ENCODE peak calls at places on chromosomes 12 and 14, in five cellular contexts. P, Z, U, I and C are unnamed samples.

GRCh38 chr12:51403159-51403558 is 12.0 kb upstream of the GALNT6 start:
- DNase-seq in P (no peak), Z (peak), U (no peak), I (no peak), C (no peak)

GRCh38 chr12:113244015-113244983 is 23.0 kb downstream of the TPCN1 start:
- DNase-seq in P (no peak), Z (no peak), U (no peak), I (no peak), C (peak)

GRCh38 chr12:110141389-110141788 is 17.2 kb downstream of the IFT81 start:
- DNase-seq in P (no peak), Z (peak), U (no peak), I (no peak), C (no peak)

GRCh38 chr14:41623737-41624136 is 17.1 kb downstream of the LRFN5 start:
- DNase-seq in P (no peak), Z (no peak), U (no peak), I (no peak), C (no peak)

GRCh38 chr12:116832353-116832752 is 48.9 kb downstream of the HRK start:
- DNase-seq in P (no peak), Z (no peak), U (no peak), I (no peak), C (no peak)

GRCh38 chr12:94109154-94109553 is 39.2 kb upstream of the PLXNC1 start:
- DNase-seq in P (no peak), Z (peak), U (no peak), I (peak), C (no peak)

GRCh38 chr12:88993655-88994054 is 358.6 kb downstream of the DUSP6 start:
- DNase-seq in P (no peak), Z (peak), U (no peak), I (no peak), C (peak)

GRCh38 chr12:27627123-27627835 is 69.0 kb upstream of the REP15 start:
- DNase-seq in P (no peak), Z (peak), U (no peak), I (no peak), C (no peak)

GRCh38 chr12:60684988-60685655 is 1089.3 kb downstream of the SLC16A7 start:
- DNase-seq in P (no peak), Z (no peak), U (no peak), I (no peak), C (no peak)